ENCODE peak calls at places on chromosomes 3 and 15, in six cellular contexts. One of them, this sample, is unnamed. For H3K79me2 and H4K20me1, the result is how much of the 10 kb centered on the place peaks cover.

GRCh38 chr3:192063570-192063969 is 602.6 kb downstream of the PYDC2 start:
- DNase-seq in K562: no peak
- DNase-seq in PC-9: no peak
- DNase-seq in SK-N-SH: peak
- DNase-seq in mammary epithelial cell: no peak
- DNase-seq in HCT116: no peak
- DNase-seq in this sample: no peak

GRCh38 chr15:77607111-77607893 is 25.4 kb downstream of the LINGO1 start:
- DNase-seq in K562: peak
- DNase-seq in PC-9: no peak
- DNase-seq in SK-N-SH: no peak
- DNase-seq in HCT116: no peak
- DNase-seq in mammary epithelial cell: no peak
- DNase-seq in this sample: no peak

GRCh38 chr3:47647550-47647949 is 68.9 kb upstream of the CSPG5 start:
- DNase-seq in SK-N-SH: no peak
- DNase-seq in K562: no peak
- DNase-seq in PC-9: no peak
- DNase-seq in mammary epithelial cell: no peak
- DNase-seq in HCT116: no peak
- DNase-seq in this sample: no peak

GRCh38 chr3:150736903-150737832 is 25.8 kb downstream of the SIAH2 start:
- DNase-seq in SK-N-SH: no peak
- DNase-seq in HCT116: no peak
- DNase-seq in K562: no peak
- DNase-seq in mammary epithelial cell: no peak
- DNase-seq in PC-9: no peak
- DNase-seq in this sample: no peak

GRCh38 chr3:118817748-118818165 is 216.9 kb downstream of the IGSF11 start:
- DNase-seq in HCT116: peak
- DNase-seq in SK-N-SH: peak
- DNase-seq in K562: peak
- DNase-seq in PC-9: no peak
- DNase-seq in mammary epithelial cell: peak
- DNase-seq in this sample: peak

GRCh38 chr3:15276028-15276717 is 56.2 kb downstream of the SH3BP5 start:
- DNase-seq in mammary epithelial cell: no peak
- DNase-seq in HCT116: no peak
- DNase-seq in SK-N-SH: no peak
- DNase-seq in PC-9: no peak
- DNase-seq in K562: no peak
- DNase-seq in this sample: peak

GRCh38 chr3:52798978-52799476 is 4.4 kb downstream of the ITIH3 start:
- DNase-seq in PC-9: no peak
- DNase-seq in K562: peak
- DNase-seq in mammary epithelial cell: peak
- DNase-seq in HCT116: peak
- DNase-seq in SK-N-SH: peak
- DNase-seq in this sample: peak

GRCh38 chr3:155497930-155498647 is 204.6 kb upstream of the STRIT1 start:
- DNase-seq in K562: no peak
- DNase-seq in PC-9: peak
- DNase-seq in SK-N-SH: no peak
- DNase-seq in HCT116: peak
- DNase-seq in mammary epithelial cell: peak
- DNase-seq in this sample: no peak

GRCh38 chr3:189236352-189236751 is 64.6 kb downstream of the TPRG1 start:
- DNase-seq in PC-9: peak
- DNase-seq in mammary epithelial cell: no peak
- DNase-seq in K562: no peak
- DNase-seq in SK-N-SH: no peak
- DNase-seq in HCT116: no peak
- DNase-seq in this sample: no peak

GRCh38 chr3:136023264-136023978 is 57.9 kb downstream of the PPP2R3A start:
- DNase-seq in K562: no peak
- DNase-seq in SK-N-SH: no peak
- DNase-seq in mammary epithelial cell: no peak
- DNase-seq in HCT116: no peak
- DNase-seq in PC-9: no peak
- DNase-seq in this sample: no peak

GRCh38 chr3:5071061-5071460 is 51.0 kb upstream of the ARL8B start:
- DNase-seq in PC-9: no peak
- DNase-seq in SK-N-SH: no peak
- DNase-seq in HCT116: no peak
- DNase-seq in K562: no peak
- DNase-seq in mammary epithelial cell: peak
- DNase-seq in this sample: no peak

GRCh38 chr3:155018621-155019330 is 61.3 kb upstream of the MME start:
- DNase-seq in K562: peak
- DNase-seq in HCT116: no peak
- DNase-seq in SK-N-SH: no peak
- DNase-seq in mammary epithelial cell: peak
- DNase-seq in PC-9: peak
- DNase-seq in this sample: no peak

GRCh38 chr3:133997871-133998635 is 31.7 kb downstream of the SLCO2A1 start:
- DNase-seq in K562: no peak
- DNase-seq in SK-N-SH: no peak
- DNase-seq in HCT116: no peak
- DNase-seq in mammary epithelial cell: no peak
- DNase-seq in PC-9: no peak
- DNase-seq in this sample: no peak

GRCh38 chr3:8341853-8342252 is 159.8 kb upstream of the LMCD1 start:
- DNase-seq in SK-N-SH: no peak
- DNase-seq in HCT116: no peak
- DNase-seq in K562: no peak
- DNase-seq in mammary epithelial cell: no peak
- DNase-seq in PC-9: peak
- DNase-seq in this sample: no peak

GRCh38 chr15:45666119-45666875 is 31.5 kb downstream of the SQOR start:
- DNase-seq in SK-N-SH: no peak
- DNase-seq in HCT116: no peak
- DNase-seq in PC-9: no peak
- DNase-seq in K562: no peak
- DNase-seq in mammary epithelial cell: no peak
- DNase-seq in this sample: no peak

GRCh38 chr3:172546628-172547214 is 23.5 kb upstream of the TNFSF10 start:
- DNase-seq in SK-N-SH: no peak
- DNase-seq in mammary epithelial cell: no peak
- DNase-seq in HCT116: no peak
- DNase-seq in PC-9: peak
- DNase-seq in K562: no peak
- DNase-seq in this sample: no peak

GRCh38 chr3:29605845-29606244 is 325.0 kb downstream of the RBMS3 start:
- DNase-seq in K562: no peak
- DNase-seq in SK-N-SH: no peak
- DNase-seq in mammary epithelial cell: peak
- DNase-seq in PC-9: no peak
- DNase-seq in HCT116: no peak
- DNase-seq in this sample: no peak

GRCh38 chr3:164326714-164327113 is 751.6 kb downstream of the SI start:
- DNase-seq in K562: no peak
- DNase-seq in mammary epithelial cell: no peak
- DNase-seq in SK-N-SH: no peak
- DNase-seq in HCT116: no peak
- DNase-seq in PC-9: no peak
- DNase-seq in this sample: no peak

GRCh38 chr3:17850448-17850847 is 108.0 kb upstream of the TBC1D5 start:
- DNase-seq in PC-9: no peak
- DNase-seq in SK-N-SH: no peak
- DNase-seq in HCT116: no peak
- DNase-seq in K562: no peak
- DNase-seq in mammary epithelial cell: no peak
- DNase-seq in this sample: no peak

GRCh38 chr3:125189378-125190165 is 23.0 kb downstream of the SLC12A8 start:
- DNase-seq in SK-N-SH: no peak
- DNase-seq in HCT116: no peak
- DNase-seq in PC-9: no peak
- DNase-seq in K562: no peak
- DNase-seq in mammary epithelial cell: no peak
- DNase-seq in this sample: no peak

GRCh38 chr3:44495636-44496415 is 18.4 kb upstream of the ZNF445 start:
- DNase-seq in mammary epithelial cell: no peak
- DNase-seq in HCT116: no peak
- DNase-seq in K562: no peak
- DNase-seq in PC-9: no peak
- DNase-seq in SK-N-SH: no peak
- DNase-seq in this sample: no peak

GRCh38 chr3:105616374-105616915 is 249.7 kb downstream of the ALCAM start:
- DNase-seq in K562: no peak
- DNase-seq in mammary epithelial cell: no peak
- DNase-seq in HCT116: no peak
- DNase-seq in SK-N-SH: no peak
- DNase-seq in PC-9: no peak
- DNase-seq in this sample: no peak

GRCh38 chr15:65189102-65189740 is 4.1 kb upstream of the CLPX start:
- DNase-seq in SK-N-SH: peak
- DNase-seq in HCT116: peak
- DNase-seq in PC-9: no peak
- DNase-seq in K562: peak
- DNase-seq in mammary epithelial cell: peak
- DNase-seq in this sample: peak

GRCh38 chr15:101378879-101379278 is 83.8 kb upstream of the SNRPA1 start:
- DNase-seq in SK-N-SH: no peak
- DNase-seq in HCT116: no peak
- DNase-seq in mammary epithelial cell: no peak
- DNase-seq in PC-9: no peak
- DNase-seq in K562: no peak
- DNase-seq in this sample: no peak

GRCh38 chr3:179036626-179037300 is 34.8 kb downstream of the ZMAT3 start:
- DNase-seq in PC-9: no peak
- DNase-seq in K562: no peak
- DNase-seq in mammary epithelial cell: no peak
- DNase-seq in SK-N-SH: no peak
- DNase-seq in HCT116: no peak
- DNase-seq in this sample: no peak

GRCh38 chr3:19013879-19014278 is 134.4 kb upstream of the KCNH8 start:
- DNase-seq in SK-N-SH: no peak
- DNase-seq in HCT116: no peak
- DNase-seq in PC-9: peak
- DNase-seq in mammary epithelial cell: no peak
- DNase-seq in K562: no peak
- DNase-seq in this sample: no peak

GRCh38 chr3:15610083-15610482 is 8.5 kb downstream of the BTD start:
- DNase-seq in SK-N-SH: no peak
- DNase-seq in K562: no peak
- DNase-seq in mammary epithelial cell: peak
- DNase-seq in PC-9: no peak
- DNase-seq in HCT116: peak
- DNase-seq in this sample: no peak

GRCh38 chr3:138476526-138476925 is 42.1 kb downstream of the ESYT3 start:
- DNase-seq in HCT116: no peak
- DNase-seq in mammary epithelial cell: no peak
- DNase-seq in SK-N-SH: no peak
- DNase-seq in PC-9: no peak
- DNase-seq in K562: no peak
- DNase-seq in this sample: no peak

GRCh38 chr15:98856540-98856907 is 151.1 kb downstream of the PGPEP1L start:
- DNase-seq in SK-N-SH: no peak
- DNase-seq in mammary epithelial cell: no peak
- DNase-seq in HCT116: no peak
- DNase-seq in PC-9: peak
- DNase-seq in K562: no peak
- DNase-seq in this sample: no peak
- H3K79me2 ChIP-seq in SK-N-SH: half or more
- H3K79me2 ChIP-seq in mammary epithelial cell: half or more
- H3K79me2 ChIP-seq in HCT116: under half
- H3K79me2 ChIP-seq in PC-9: half or more
- H3K79me2 ChIP-seq in K562: under half
- H3K79me2 ChIP-seq in this sample: half or more

DNA sequence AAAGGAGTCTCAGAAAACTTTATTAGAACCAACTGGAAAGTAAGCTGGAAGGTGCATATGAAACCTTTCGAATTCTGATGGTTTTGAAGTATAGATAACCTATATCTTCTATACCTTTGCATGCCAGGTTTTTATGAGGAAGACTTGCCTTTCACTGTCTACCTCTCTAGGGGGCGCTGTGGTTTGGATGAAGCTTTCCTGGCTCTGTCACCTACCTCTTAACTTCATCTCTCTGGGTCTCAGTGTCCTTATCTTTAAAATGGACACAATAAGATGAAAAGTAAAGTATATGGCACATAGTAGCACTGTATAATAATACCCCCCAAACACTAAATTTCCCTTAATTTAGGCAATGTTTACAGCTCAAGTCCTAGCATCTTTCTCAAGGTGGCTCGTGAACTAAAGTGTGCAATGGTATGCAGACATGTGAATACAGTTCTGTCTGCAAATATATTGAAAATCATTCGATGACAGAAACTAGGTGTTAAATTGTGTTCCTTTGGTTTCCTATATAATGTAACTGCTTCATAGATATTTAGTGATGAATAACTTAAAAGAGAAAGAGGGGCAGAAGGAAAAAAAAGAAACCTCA is 314.3 kb downstream of the CHST2 start:
- DNase-seq in K562: peak
- DNase-seq in PC-9: no peak
- DNase-seq in HCT116: peak
- DNase-seq in mammary epithelial cell: no peak
- DNase-seq in SK-N-SH: peak
- DNase-seq in this sample: peak
- TF ChIP-seq CTCF in K562: peak
- TF ChIP-seq CTCF in PC-9: peak
- TF ChIP-seq CTCF in HCT116: peak
- TF ChIP-seq CTCF in mammary epithelial cell: peak
- TF ChIP-seq CTCF in SK-N-SH: peak
- TF ChIP-seq CTCF in this sample: peak

GRCh38 chr15:85477061-85477460 is 96.7 kb downstream of the AKAP13 start:
- DNase-seq in HCT116: no peak
- DNase-seq in PC-9: no peak
- DNase-seq in K562: no peak
- DNase-seq in SK-N-SH: no peak
- DNase-seq in mammary epithelial cell: peak
- DNase-seq in this sample: no peak
- H4K20me1 ChIP-seq in HCT116: under half
- H4K20me1 ChIP-seq in PC-9: under half
- H4K20me1 ChIP-seq in K562: under half
- H4K20me1 ChIP-seq in SK-N-SH: under half
- H4K20me1 ChIP-seq in mammary epithelial cell: under half
- H4K20me1 ChIP-seq in this sample: under half

GRCh38 chr3:71515640-71516383 is 67.7 kb downstream of the FOXP1 start:
- DNase-seq in PC-9: no peak
- DNase-seq in HCT116: no peak
- DNase-seq in K562: no peak
- DNase-seq in mammary epithelial cell: no peak
- DNase-seq in SK-N-SH: no peak
- DNase-seq in this sample: no peak

GRCh38 chr3:71514621-71515020 is 68.9 kb downstream of the FOXP1 start:
- DNase-seq in PC-9: no peak
- DNase-seq in mammary epithelial cell: peak
- DNase-seq in HCT116: no peak
- DNase-seq in K562: no peak
- DNase-seq in SK-N-SH: no peak
- DNase-seq in this sample: no peak

GRCh38 chr3:71520186-71521020 is 63.1 kb downstream of the FOXP1 start:
- DNase-seq in HCT116: no peak
- DNase-seq in mammary epithelial cell: no peak
- DNase-seq in PC-9: no peak
- DNase-seq in K562: no peak
- DNase-seq in SK-N-SH: no peak
- DNase-seq in this sample: no peak

GRCh38 chr3:71518089-71518488 is 65.4 kb downstream of the FOXP1 start:
- DNase-seq in PC-9: no peak
- DNase-seq in K562: no peak
- DNase-seq in HCT116: no peak
- DNase-seq in SK-N-SH: no peak
- DNase-seq in mammary epithelial cell: no peak
- DNase-seq in this sample: no peak

GRCh38 chr3:71517206-71517855 is 66.2 kb downstream of the FOXP1 start:
- DNase-seq in HCT116: no peak
- DNase-seq in SK-N-SH: no peak
- DNase-seq in PC-9: no peak
- DNase-seq in mammary epithelial cell: no peak
- DNase-seq in K562: no peak
- DNase-seq in this sample: no peak
- H3K79me2 ChIP-seq in HCT116: under half
- H3K79me2 ChIP-seq in SK-N-SH: half or more
- H3K79me2 ChIP-seq in PC-9: under half
- H3K79me2 ChIP-seq in mammary epithelial cell: under half
- H3K79me2 ChIP-seq in K562: under half
- H3K79me2 ChIP-seq in this sample: half or more

This sample was measured in DND-41.